ENCODE peak calls at places on chromosome X, in six cellular contexts. N is HCT116, G is A549, J is HepG2, M is ovary, D is thyroid gland. F is an unnamed sample.

GRCh38 chrX:19382500-19383145 is 38.9 kb downstream of the PDHA1 start:
- DNase-seq in N (peak; percentile 15), G (peak; percentile 59), J (peak; percentile 14), M (no peak), D (peak; percentile 50), F (no peak)

GRCh38 chrX:14030248-14030592 is 528 bp upstream of the GEMIN8 start:
- DNase-seq in N (no peak), G (no peak), J (no peak), M (no peak), D (no peak), F (no peak)

GRCh38 chrX:124462931-124463330 is 116.6 kb downstream of the SH2D1A start:
- DNase-seq in N (no peak), G (no peak), J (peak; percentile 44), M (no peak), D (no peak), F (no peak)

GRCh38 chrX:66019974-66020373 is 19.9 kb downstream of the VSIG4 start:
- DNase-seq in N (no peak), G (no peak), J (no peak), M (no peak), D (no peak), F (no peak)

GRCh38 chrX:53882331-53882730 is 161.9 kb downstream of the PHF8 start:
- DNase-seq in N (no peak), G (peak; percentile 62), J (peak; percentile 86), M (no peak), D (no peak), F (no peak)

GRCh38 chrX:110989447-110989846 is 106.5 kb upstream of the PAK3 start:
- DNase-seq in N (no peak), G (no peak), J (no peak), M (no peak), D (no peak), F (no peak)

GRCh38 chrX:134631404-134632346 is 26.6 kb downstream of the PLAC1 start:
- DNase-seq in N (no peak), G (no peak), J (no peak), M (no peak), D (peak; percentile 31), F (no peak)

GRCh38 chrX:118181030-118181429 is 64.4 kb upstream of the KLHL13 start:
- DNase-seq in N (no peak), G (no peak), J (no peak), M (no peak), D (no peak), F (no peak)

GRCh38 chrX:6021316-6022091 is 207.2 kb downstream of the NLGN4X start:
- DNase-seq in N (no peak), G (peak; percentile 23), J (peak; percentile 2), M (no peak), D (no peak), F (no peak)

GRCh38 chrX:115367956-115368355 is 78.4 kb downstream of the LUZP4 start:
- DNase-seq in N (no peak), G (peak; percentile 5), J (no peak), M (no peak), D (no peak), F (no peak)

GRCh38 chrX:109635151-109635550 is 10.2 kb upstream of the KCNE5 start:
- DNase-seq in N (no peak), G (peak; percentile 15), J (no peak), M (no peak), D (no peak), F (no peak)

GRCh38 chrX:113370001-113370400 is 529.4 kb upstream of the AMOT start:
- DNase-seq in N (no peak), G (no peak), J (no peak), M (no peak), D (no peak), F (no peak)

GRCh38 chrX:8632949-8633348 is 99.0 kb downstream of the ANOS1 start:
- DNase-seq in N (no peak), G (no peak), J (no peak), M (no peak), D (peak; percentile 3), F (no peak)

GRCh38 chrX:29662101-29662500 is 553.3 kb upstream of the MAGEB2 start:
- DNase-seq in N (no peak), G (peak; percentile 90), J (no peak), M (no peak), D (no peak), F (no peak)

GRCh38 chrX:65985922-65986588 is 53.8 kb downstream of the VSIG4 start:
- DNase-seq in N (peak; percentile 57), G (peak; percentile 50), J (peak; percentile 18), M (no peak), D (peak; percentile 3), F (no peak)

GRCh38 chrX:39907964-39908616 is 189.7 kb downstream of the BCOR start:
- DNase-seq in N (peak; percentile 53), G (peak; percentile 91), J (peak; percentile 61), M (peak; percentile 72), D (peak; percentile 87), F (peak; percentile 72)

GRCh38 chrX:66731398-66731797 is 92.5 kb upstream of the EDA2R start:
- DNase-seq in N (no peak), G (peak; percentile 43), J (peak; percentile 12), M (no peak), D (peak; percentile 1), F (no peak)

GRCh38 chrX:39953879-39954278 is 143.9 kb downstream of the BCOR start:
- DNase-seq in N (peak; percentile 68), G (peak; percentile 88), J (peak; percentile 88), M (no peak), D (peak; percentile 95), F (peak; percentile 29)

GRCh38 chrX:134210465-134210864 is 26.5 kb upstream of the CCDC160 start:
- DNase-seq in N (no peak), G (no peak), J (no peak), M (no peak), D (no peak), F (no peak)

GRCh38 chrX:84216406-84216805 is 28.4 kb upstream of the RPS6KA6 start:
- DNase-seq in N (no peak), G (no peak), J (no peak), M (no peak), D (no peak), F (no peak)

GRCh38 chrX:26409636-26410035 is 193.7 kb downstream of the MAGEB5 start:
- DNase-seq in N (no peak), G (no peak), J (no peak), M (no peak), D (no peak), F (no peak)

GRCh38 chrX:130878350-130879341 is 24.4 kb downstream of the ENOX2 start:
- DNase-seq in N (peak; percentile 23), G (peak; percentile 37), J (no peak), M (no peak), D (peak; percentile 81), F (peak; percentile 36)

GRCh38 chrX:13009256-13009655 is 34.3 kb downstream of the TMSB4X start:
- DNase-seq in N (no peak), G (no peak), J (no peak), M (no peak), D (peak; percentile 32), F (no peak)

GRCh38 chrX:108347800-108348199 is 90.4 kb downstream of the COL4A6 start:
- DNase-seq in N (no peak), G (no peak), J (no peak), M (no peak), D (no peak), F (no peak)

GRCh38 chrX:108353452-108353851 is 84.8 kb downstream of the COL4A6 start:
- DNase-seq in N (no peak), G (no peak), J (no peak), M (no peak), D (no peak), F (no peak)

GRCh38 chrX:108348525-108348924 is 89.7 kb downstream of the COL4A6 start:
- DNase-seq in N (no peak), G (no peak), J (no peak), M (no peak), D (no peak), F (no peak)

DNA sequence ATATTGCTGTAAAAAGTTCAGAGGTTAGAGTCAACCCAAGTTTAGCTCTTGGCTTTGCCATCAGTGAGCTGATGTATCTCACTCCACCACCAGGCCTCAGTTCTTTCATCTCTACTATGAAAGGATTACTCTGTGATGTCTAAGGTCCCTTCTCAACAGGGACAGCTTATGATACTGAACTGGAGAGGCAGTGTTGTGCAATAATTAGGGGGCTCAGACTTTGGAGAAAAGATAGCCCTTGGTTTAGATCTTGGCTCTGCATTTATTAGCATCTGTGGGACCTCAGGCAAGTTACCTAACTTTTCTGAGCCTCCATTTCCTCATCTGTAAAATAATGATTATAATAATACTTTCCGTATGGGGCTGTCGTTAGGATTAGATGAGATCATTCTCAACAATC is 89.0 kb downstream of the COL4A6 start:
- DNase-seq in N (no peak), G (no peak), J (no peak), M (no peak), D (no peak), F (no peak)
- H3K4me1 ChIP-seq in N (no peaks in the 10 kb centered on the region), G (no peaks in the 10 kb centered on the region), J (peaks cover 4% of the 10 kb centered on the region), M (no peaks in the 10 kb centered on the region), D (no peaks in the 10 kb centered on the region), F (peaks cover 5% of the 10 kb centered on the region)

DNA sequence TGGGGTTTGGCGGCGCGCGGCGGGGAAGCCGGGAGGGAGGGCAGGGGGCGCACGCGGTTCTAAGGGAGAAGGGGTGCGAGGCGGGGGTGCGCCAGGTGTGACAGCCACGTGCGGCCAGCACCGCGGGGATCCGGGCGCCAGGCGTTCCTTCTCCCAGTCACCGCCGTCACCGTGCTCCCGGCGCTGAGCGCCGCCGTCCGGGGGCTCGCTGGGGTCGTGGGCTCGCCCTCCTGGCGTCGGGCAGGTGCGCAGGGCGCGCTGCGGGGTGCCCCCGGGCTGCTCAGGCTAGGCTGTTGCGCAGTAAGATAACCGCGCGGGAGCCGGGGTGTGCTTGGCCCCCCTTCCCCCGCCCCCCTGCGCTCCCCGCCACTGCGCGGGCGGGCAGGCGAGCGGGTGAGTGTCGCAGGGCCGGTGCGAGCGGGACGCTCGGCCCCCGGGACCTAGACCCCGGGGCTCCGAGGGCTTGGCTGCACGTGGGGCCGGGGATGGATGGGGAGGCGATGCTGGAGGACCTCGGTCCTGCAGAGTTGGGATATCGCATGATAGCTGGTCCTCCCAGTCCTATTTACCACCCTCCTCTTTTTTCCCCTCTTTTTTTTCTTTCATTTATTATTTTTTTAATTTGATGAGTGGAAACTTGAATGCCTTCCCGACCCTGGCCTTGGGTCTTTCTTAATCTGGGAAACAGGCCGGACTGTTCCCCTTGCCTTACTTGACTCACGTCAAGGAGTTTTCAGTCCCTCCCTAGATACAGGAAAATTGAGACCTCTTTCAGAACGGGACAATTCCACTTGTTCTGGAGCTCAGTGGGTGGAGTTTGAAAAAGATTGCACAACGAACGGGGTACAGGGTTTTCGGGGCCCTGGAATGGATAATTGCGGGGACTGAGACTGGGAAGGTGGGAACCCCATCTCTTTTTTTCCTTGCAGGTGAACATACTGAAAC is 797 bp downstream of the TXLNG start:
- DNase-seq in N (no peak), G (no peak), J (no peak), M (peak; percentile 70), D (peak; percentile 9), F (no peak)
- TF ChIP-seq POLR2A in N (no peak), G (no peak), J (no peak), M (no peak), D (no peak), F (no peak)

GRCh38 chrX:1537031-1537715 is at the start of gene P2RY8:
- DNase-seq in N (no peak), G (peak; percentile 64), J (peak; percentile 84), M (peak; percentile 83), D (peak; percentile 72), F (peak; percentile 38)
- TF ChIP-seq CTCF in N (no peak), G (no peak), J (peak; percentile 56), M (no peak), D (no peak), F (no peak)

DNA sequence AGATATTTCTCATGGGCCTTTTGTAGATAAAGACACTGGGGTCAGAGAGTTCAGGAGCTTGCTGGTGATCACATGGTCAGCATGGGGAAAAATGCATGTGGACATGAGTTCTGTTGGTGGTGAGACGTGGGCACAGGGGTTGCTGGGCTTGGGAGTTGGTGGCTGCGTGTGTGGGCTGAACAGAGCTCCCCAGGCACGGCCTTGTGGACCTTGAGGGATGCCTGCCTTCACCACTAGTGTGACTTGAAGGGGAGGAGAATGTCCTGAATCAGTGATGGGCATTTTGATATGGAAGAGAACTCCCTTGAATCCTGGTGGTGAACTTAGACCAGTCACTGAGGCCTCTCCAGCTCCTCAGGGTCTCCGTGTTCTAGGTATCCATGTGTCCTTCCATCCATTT is 8.9 kb downstream of the CD99 start:
- DNase-seq in N (no peak), G (no peak), J (no peak), M (no peak), D (no peak), F (no peak)
- H3K4me1 ChIP-seq in N (peaks cover 30% of the 10 kb centered on the region), G (peaks cover 18% of the 10 kb centered on the region), J (peaks cover 12% of the 10 kb centered on the region), M (peaks cover 20% of the 10 kb centered on the region), D (peaks cover 31% of the 10 kb centered on the region), F (peaks cover 76% of the 10 kb centered on the region)